ENCODE peak calls at places on chromosome 11, in five cellular contexts. I is HCT116, P is PC-3, O is mammary epithelial cell, U is HepG2. A is an unnamed sample.

GRCh38 chr11:9851366-9851765 is 187.5 kb downstream of the SWAP70 start:
- DNase-seq in O (peak), I (no peak), P (peak), U (no peak), A (no peak)

GRCh38 chr11:122137081-122137793 is 21.2 kb upstream of the BLID start:
- DNase-seq in I (peak), U (no peak), P (peak), O (peak), A (peak)

GRCh38 chr11:12293486-12293885 is 83.9 kb upstream of the PARVA start:
- DNase-seq in I (no peak), U (no peak), O (no peak), P (no peak), A (no peak)

GRCh38 chr11:65366340-65366773 is 11.8 kb downstream of the TIGD3 start:
- DNase-seq in I (peak), O (peak), P (peak), U (peak), A (peak)

GRCh38 chr11:116925050-116925449 is 87.6 kb upstream of the APOA1 start:
- DNase-seq in P (no peak), U (no peak), O (no peak), I (no peak), A (no peak)

GRCh38 chr11:67629386-67630229 is at the start of gene NUDT8:
- DNase-seq in P (peak), U (peak), I (peak), O (peak), A (peak)

GRCh38 chr11:62847767-62848314 is 8.5 kb upstream of the WDR74 start:
- DNase-seq in U (no peak), O (no peak), P (no peak), I (no peak), A (no peak)

GRCh38 chr11:33742249-33742851 is 6.1 kb upstream of the CD59 start:
- DNase-seq in P (peak), U (no peak), O (no peak), I (no peak), A (peak)

GRCh38 chr11:35663408-35663702 is 780 bp downstream of the TRIM44 start:
- DNase-seq in U (no peak), P (no peak), I (no peak), O (no peak), A (no peak)

GRCh38 chr11:9273430-9274336 is 8.5 kb upstream of the DENND5A start:
- DNase-seq in U (no peak), P (no peak), I (no peak), O (peak), A (peak)

GRCh38 chr11:124643605-124644425 is 21.2 kb downstream of the TBRG1 start:
- DNase-seq in I (no peak), P (no peak), U (no peak), O (peak), A (no peak)

GRCh38 chr11:108142304-108142703 is 20.9 kb downstream of the ACAT1 start:
- DNase-seq in U (no peak), I (no peak), P (no peak), O (no peak), A (no peak)

GRCh38 chr11:56967726-56968125 is 21.0 kb upstream of the OR5AK2 start:
- DNase-seq in P (peak), O (peak), I (no peak), U (no peak), A (no peak)

GRCh38 chr11:72373163-72373562 is 61.2 kb downstream of the CLPB start:
- DNase-seq in P (no peak), I (no peak), O (no peak), U (no peak), A (peak)

GRCh38 chr11:113618360-113618759 is 87.7 kb downstream of the TMPRSS5 start:
- DNase-seq in I (no peak), P (peak), O (peak), U (no peak), A (no peak)

GRCh38 chr11:44532809-44533208 is 32.7 kb upstream of the CD82 start:
- DNase-seq in P (no peak), I (no peak), U (no peak), O (no peak), A (no peak)

GRCh38 chr11:127998421-127998820 is 588.9 kb downstream of the ETS1 start:
- DNase-seq in I (no peak), U (no peak), O (peak), P (peak), A (no peak)

GRCh38 chr11:2760196-2760871 is 60.5 kb upstream of the KCNQ1OT1 start:
- DNase-seq in I (no peak), O (no peak), P (no peak), U (no peak), A (no peak)

GRCh38 chr11:130211144-130211543 is 51.6 kb downstream of the ST14 start:
- DNase-seq in O (no peak), U (no peak), P (no peak), I (no peak), A (no peak)

GRCh38 chr11:10725114-10725906 is 25.7 kb upstream of the CTR9 start:
- DNase-seq in O (peak), I (peak), U (no peak), P (peak), A (peak)

GRCh38 chr11:5204787-5205186 is 4.3 kb upstream of the OR51V1 start:
- DNase-seq in I (peak), O (peak), P (peak), U (peak), A (no peak)

GRCh38 chr11:67438121-67438902 is 830 bp upstream of the PTPRCAP start:
- DNase-seq in U (no peak), P (no peak), I (no peak), O (no peak), A (no peak)

GRCh38 chr11:3340025-3340424 is 38.9 kb downstream of the ZNF195 start:
- DNase-seq in P (peak), I (peak), O (peak), U (no peak), A (no peak)

GRCh38 chr11:77244277-77245014 is 57.0 kb downstream of the GDPD4 start:
- DNase-seq in U (peak), I (no peak), O (peak), P (peak), A (peak)

GRCh38 chr11:15291885-15292284 is 177.2 kb downstream of the INSC start:
- DNase-seq in I (no peak), O (no peak), U (no peak), P (no peak), A (peak)

GRCh38 chr11:19087658-19088057 is 27.1 kb upstream of the MRGPRX2 start:
- DNase-seq in O (peak), P (peak), I (no peak), U (no peak), A (no peak)
- H3K27ac ChIP-seq in O (no peak), P (peak), I (no peak), U (no peak), A (no peak)

DNA sequence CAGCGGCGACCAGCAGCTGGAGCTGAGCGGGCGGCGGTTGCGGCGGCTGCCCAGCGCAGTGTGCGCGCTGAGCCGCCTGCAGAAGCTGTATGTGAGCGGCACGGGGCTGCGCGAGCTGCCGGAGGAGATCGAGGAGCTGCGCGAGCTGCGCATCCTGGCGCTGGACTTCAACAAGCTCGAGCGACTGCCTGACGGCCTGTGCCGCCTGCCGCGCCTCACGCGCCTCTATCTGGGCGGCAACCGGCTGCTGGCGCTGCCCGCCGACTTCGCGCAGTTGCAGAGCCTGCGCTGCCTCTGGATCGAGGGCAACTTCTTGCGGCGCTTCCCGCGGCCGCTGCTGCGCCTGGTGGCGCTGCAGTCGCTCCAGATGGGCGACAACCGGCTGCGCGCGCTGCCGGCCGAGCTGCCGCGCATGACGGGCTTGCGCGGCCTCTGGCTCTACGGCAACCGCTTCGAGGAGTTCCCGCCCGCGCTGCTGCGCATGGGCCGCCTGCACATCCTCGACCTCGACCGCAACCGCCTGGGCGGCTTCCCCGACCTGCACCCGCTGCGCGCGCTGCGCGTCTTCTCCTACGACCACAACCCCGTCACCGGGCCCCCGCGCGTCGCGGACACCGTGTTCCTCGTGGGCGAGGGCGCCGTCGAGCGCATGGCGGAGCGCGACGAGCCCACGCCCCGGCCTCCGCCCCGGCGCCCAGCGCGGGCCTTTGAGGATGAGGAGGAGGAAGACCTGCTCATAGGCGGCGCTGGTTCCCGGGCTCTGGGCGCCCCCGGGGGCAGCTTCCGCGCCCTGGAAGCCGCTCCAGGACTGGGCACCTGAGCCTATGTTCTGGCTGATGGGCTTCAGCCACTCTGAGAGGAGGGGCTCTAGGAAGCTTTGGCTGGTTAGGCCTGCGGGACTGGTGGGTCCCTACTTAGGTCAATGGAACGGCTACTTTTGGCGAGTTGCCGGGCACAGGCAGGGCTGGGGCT is 795 bp downstream of the LRRC10B start:
- DNase-seq in P (peak), O (peak), U (peak), I (peak), A (peak)
- TF ChIP-seq EZH2 in P (no peak), O (no peak), U (no peak), I (no peak), A (no peak)

GRCh38 chr11:45932217-45932616 is 9.8 kb downstream of the LARGE2 start:
- DNase-seq in P (no peak), I (no peak), O (no peak), U (no peak), A (no peak)
- H3K27ac ChIP-seq in P (no peak), I (no peak), O (peak), U (no peak), A (no peak)

GRCh38 chr11:120209750-120210650 is 832 bp upstream of the OAF start:
- DNase-seq in P (no peak), O (no peak), U (no peak), I (no peak), A (no peak)
- TF ChIP-seq EZH2 in P (no peak), O (no peak), U (no peak), I (no peak), A (no peak)

DNA sequence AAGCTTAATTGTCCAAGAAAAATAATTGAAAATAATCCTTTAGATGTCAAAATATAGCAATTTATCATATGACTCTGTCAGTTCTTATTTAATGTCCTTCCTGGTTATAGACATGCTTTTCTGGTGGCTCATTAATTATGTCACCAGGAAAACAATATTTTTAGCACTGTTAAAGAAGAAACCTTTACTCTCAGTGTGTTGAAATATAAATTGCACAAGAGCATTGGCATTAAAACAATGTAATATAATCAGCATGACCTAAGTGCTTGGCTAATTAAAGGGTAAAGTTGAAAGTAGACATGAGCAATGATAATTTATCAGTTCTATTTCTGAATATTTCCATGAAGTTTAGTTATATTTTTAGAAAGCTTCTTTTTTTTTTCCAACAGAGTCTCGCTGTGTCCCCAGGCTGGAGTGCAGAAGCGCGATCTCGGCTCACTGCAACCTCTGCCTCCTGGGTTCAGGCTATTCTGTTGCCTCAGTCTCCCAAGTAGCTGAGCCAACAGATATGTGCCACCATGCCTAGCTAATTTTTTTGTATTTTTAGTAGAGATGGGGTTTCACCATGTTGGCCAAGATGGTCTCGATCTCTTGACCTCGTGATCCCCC is 232.3 kb downstream of the JRKL start:
- DNase-seq in U (no peak), O (no peak), P (no peak), I (no peak), A (no peak)
- H3K27ac ChIP-seq in U (no peak), O (no peak), P (no peak), I (no peak), A (no peak)

GRCh38 chr11:17738350-17739207 is 4.0 kb downstream of the KCNC1 start:
- DNase-seq in P (no peak), U (no peak), O (no peak), I (no peak), A (no peak)

GRCh38 chr11:17734986-17735822 is 623 bp downstream of the KCNC1 start:
- DNase-seq in O (peak), I (no peak), P (peak), U (peak), A (peak)

GRCh38 chr11:17736921-17737817 is 2.6 kb downstream of the KCNC1 start:
- DNase-seq in I (no peak), O (no peak), P (no peak), U (no peak), A (no peak)

GRCh38 chr11:17734418-17734911 is at the start of gene KCNC1:
- DNase-seq in P (no peak), U (no peak), I (no peak), O (no peak), A (peak)

GRCh38 chr11:17735823-17736772 is 1.5 kb downstream of the KCNC1 start:
- DNase-seq in U (no peak), P (no peak), O (no peak), I (no peak), A (peak)
- TF ChIP-seq EZH2 in U (no peak), P (no peak), O (peak), I (no peak), A (no peak)

DNA sequence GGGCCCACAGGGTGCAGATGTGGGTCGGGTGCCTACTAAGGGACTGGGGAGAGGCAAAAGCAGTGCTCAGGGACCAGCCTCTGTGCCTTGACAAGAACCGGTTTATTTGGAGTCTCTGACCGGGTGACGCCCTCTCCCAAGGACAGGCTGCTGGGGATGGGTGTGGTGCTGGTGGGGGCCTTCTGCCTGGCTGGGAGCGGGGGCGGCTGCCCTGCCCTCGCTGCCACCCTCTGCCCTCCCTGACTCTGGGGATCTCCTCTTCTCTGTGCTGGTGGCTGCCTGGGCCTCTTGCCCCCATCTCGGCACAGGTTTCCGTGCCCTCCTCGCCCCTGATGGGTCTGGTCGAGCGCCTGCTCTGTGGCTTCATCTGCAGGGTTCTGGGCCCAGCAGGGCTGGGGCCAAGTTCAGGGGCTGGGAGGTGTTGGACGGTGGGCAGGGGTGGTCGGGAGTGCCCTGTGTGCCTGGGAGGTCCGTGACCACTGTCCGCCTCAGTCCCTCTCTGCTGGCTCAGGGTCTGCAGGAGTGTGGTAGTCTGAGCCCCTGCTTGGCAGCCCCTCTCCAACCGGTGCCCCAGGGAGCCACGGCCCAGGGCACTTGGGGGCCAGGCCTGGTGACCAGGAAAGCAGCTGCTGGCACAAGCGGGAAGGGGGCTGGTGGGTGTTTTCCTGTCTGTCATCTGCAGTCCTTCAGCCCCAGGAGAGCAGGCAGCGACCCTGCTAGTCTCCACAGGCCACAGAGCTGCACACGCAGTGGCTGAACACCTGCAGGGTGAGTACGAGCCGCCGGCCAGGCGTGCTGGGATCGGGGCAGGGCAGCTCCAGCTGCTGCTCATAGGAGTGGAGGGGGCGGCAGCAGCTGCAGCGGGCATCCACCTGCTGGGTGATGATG is 23.5 kb downstream of the MUC6 start:
- DNase-seq in P (no peak), O (no peak), I (no peak), U (no peak), A (no peak)
- H3K27ac ChIP-seq in P (no peak), O (no peak), I (no peak), U (no peak), A (no peak)